ENCODE peak calls at places on chromosomes 12 and 14, in seven cellular contexts. One of them, this sample, is unnamed.

GRCh38 chr12:47408171-47408871 is 297.5 kb downstream of the RPAP3 start:
- DNase-seq in RWPE1: peak; percentile 26
- DNase-seq in activated CD8-positive, alpha-beta T cell treated with anti-CD3 and anti-CD28 coated beads for 36 hours: peak; percentile 59
- DNase-seq in neural crest cell: no peak
- DNase-seq in AG10803: no peak
- DNase-seq in BJ: no peak
- DNase-seq in cardiac fibroblast: no peak
- DNase-seq in this sample: no peak

GRCh38 chr14:73612339-73613045 is at the start of gene ACOT6:
- DNase-seq in RWPE1: peak; percentile 66
- DNase-seq in activated CD8-positive, alpha-beta T cell treated with anti-CD3 and anti-CD28 coated beads for 36 hours: peak; percentile 80
- DNase-seq in neural crest cell: peak; percentile 66
- DNase-seq in AG10803: peak; percentile 70
- DNase-seq in BJ: peak; percentile 10
- DNase-seq in cardiac fibroblast: peak; percentile 74
- DNase-seq in this sample: peak; percentile 26

GRCh38 chr14:103522649-103523582 is at the start of gene CKB:
- DNase-seq in RWPE1: peak; percentile 79
- DNase-seq in activated CD8-positive, alpha-beta T cell treated with anti-CD3 and anti-CD28 coated beads for 36 hours: peak; percentile 35
- DNase-seq in neural crest cell: peak; percentile 76
- DNase-seq in AG10803: peak; percentile 54
- DNase-seq in BJ: no peak
- DNase-seq in cardiac fibroblast: peak; percentile 59
- DNase-seq in this sample: no peak

GRCh38 chr12:128121424-128121823 is 145.5 kb upstream of the TMEM132C start:
- DNase-seq in RWPE1: no peak
- DNase-seq in activated CD8-positive, alpha-beta T cell treated with anti-CD3 and anti-CD28 coated beads for 36 hours: no peak
- DNase-seq in neural crest cell: no peak
- DNase-seq in AG10803: no peak
- DNase-seq in BJ: no peak
- DNase-seq in cardiac fibroblast: no peak
- DNase-seq in this sample: no peak

GRCh38 chr12:42779186-42779859 is 189.8 kb upstream of the PRICKLE1 start:
- DNase-seq in RWPE1: no peak
- DNase-seq in activated CD8-positive, alpha-beta T cell treated with anti-CD3 and anti-CD28 coated beads for 36 hours: no peak
- DNase-seq in neural crest cell: no peak
- DNase-seq in AG10803: peak; percentile 68
- DNase-seq in BJ: no peak
- DNase-seq in cardiac fibroblast: peak; percentile 52
- DNase-seq in this sample: no peak

GRCh38 chr14:103803661-103804060 is 43.7 kb downstream of the PPP1R13B start:
- DNase-seq in RWPE1: peak; percentile 56
- DNase-seq in activated CD8-positive, alpha-beta T cell treated with anti-CD3 and anti-CD28 coated beads for 36 hours: no peak
- DNase-seq in neural crest cell: no peak
- DNase-seq in AG10803: peak; percentile 31
- DNase-seq in BJ: no peak
- DNase-seq in cardiac fibroblast: peak; percentile 20
- DNase-seq in this sample: peak; percentile 66

GRCh38 chr14:75675265-75675960 is 14.4 kb downstream of the TTLL5 start:
- DNase-seq in RWPE1: peak; percentile 48
- DNase-seq in activated CD8-positive, alpha-beta T cell treated with anti-CD3 and anti-CD28 coated beads for 36 hours: no peak
- DNase-seq in neural crest cell: no peak
- DNase-seq in AG10803: no peak
- DNase-seq in BJ: no peak
- DNase-seq in cardiac fibroblast: no peak
- DNase-seq in this sample: no peak

GRCh38 chr12:68957273-68957672 is 24.3 kb upstream of the CPM start:
- DNase-seq in RWPE1: no peak
- DNase-seq in activated CD8-positive, alpha-beta T cell treated with anti-CD3 and anti-CD28 coated beads for 36 hours: no peak
- DNase-seq in neural crest cell: no peak
- DNase-seq in AG10803: peak; percentile 56
- DNase-seq in BJ: no peak
- DNase-seq in cardiac fibroblast: peak; percentile 49
- DNase-seq in this sample: no peak

DNA sequence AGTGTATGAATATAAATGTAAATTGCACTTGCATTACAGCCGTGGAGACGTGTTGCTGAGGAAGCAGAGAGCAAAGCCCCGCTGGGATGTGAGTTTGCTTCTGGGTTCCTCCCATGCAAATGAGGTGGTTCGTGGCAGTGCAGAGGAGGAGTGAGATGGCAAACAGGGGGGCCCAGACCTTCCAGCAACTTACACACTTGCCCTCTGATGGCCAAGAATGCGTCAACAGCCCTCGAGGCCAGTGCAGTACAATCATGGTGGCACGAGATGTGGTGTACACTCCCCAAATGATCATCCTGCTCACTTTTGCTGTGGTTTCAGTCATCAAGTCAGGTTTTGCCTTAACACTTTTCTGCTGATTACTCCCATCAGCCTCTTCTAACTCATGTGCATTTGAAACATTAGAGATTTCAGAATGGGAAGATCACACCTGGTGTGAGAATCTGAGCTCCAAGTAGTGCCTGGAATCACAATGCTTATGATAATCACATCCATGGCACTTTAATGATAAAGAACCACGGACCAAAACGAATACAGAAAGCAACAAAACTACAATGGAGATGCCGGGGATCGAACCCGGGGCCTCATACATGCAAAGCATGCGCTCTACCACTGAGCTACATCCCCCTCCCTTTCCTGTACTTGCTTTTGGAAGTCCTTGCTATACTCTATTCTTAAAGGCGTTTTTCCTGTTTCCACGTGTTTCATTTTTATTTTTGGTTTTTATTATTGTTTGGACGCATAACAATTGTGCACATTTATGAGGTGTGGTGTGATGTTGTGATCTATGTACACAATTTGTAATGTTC is 7.0 kb upstream of the UBC start:
- DNase-seq in RWPE1: no peak
- DNase-seq in activated CD8-positive, alpha-beta T cell treated with anti-CD3 and anti-CD28 coated beads for 36 hours: peak; percentile 96
- DNase-seq in neural crest cell: peak; percentile 69
- DNase-seq in AG10803: peak; percentile 61
- DNase-seq in BJ: no peak
- DNase-seq in cardiac fibroblast: peak; percentile 71
- DNase-seq in this sample: peak; percentile 91
- TF ChIP-seq CTCF in RWPE1: no peak
- TF ChIP-seq CTCF in activated CD8-positive, alpha-beta T cell treated with anti-CD3 and anti-CD28 coated beads for 36 hours: no peak
- TF ChIP-seq CTCF in neural crest cell: no peak
- TF ChIP-seq CTCF in AG10803: no peak
- TF ChIP-seq CTCF in BJ: no peak
- TF ChIP-seq CTCF in cardiac fibroblast: no peak
- TF ChIP-seq CTCF in this sample: no peak

DNA sequence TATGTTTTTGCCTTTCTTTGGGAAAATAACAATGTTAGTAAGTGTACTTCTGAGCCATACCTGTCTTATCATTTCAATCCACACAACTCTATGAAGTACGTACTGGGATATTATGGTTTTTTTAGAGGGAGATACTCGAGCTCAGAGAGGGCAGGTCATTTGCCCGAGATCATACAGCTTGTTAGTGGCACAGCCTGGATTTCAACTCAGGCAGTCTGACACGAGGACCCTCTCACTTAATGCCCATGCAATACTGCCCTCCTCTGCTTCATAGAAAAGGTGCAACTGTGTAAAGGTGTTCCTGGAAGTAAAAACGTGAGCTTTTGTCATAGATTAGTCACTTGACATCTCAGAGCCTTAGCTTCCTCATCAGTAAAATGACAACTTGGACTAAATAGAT is 128.0 kb downstream of the NDUFA12 start:
- DNase-seq in RWPE1: peak; percentile 23
- DNase-seq in activated CD8-positive, alpha-beta T cell treated with anti-CD3 and anti-CD28 coated beads for 36 hours: peak; percentile 27
- DNase-seq in neural crest cell: no peak
- DNase-seq in AG10803: no peak
- DNase-seq in BJ: no peak
- DNase-seq in cardiac fibroblast: peak; percentile 10
- DNase-seq in this sample: no peak
- TF ChIP-seq CTCF in RWPE1: peak; percentile 17
- TF ChIP-seq CTCF in activated CD8-positive, alpha-beta T cell treated with anti-CD3 and anti-CD28 coated beads for 36 hours: peak; percentile 45
- TF ChIP-seq CTCF in neural crest cell: peak; percentile 48
- TF ChIP-seq CTCF in AG10803: no peak
- TF ChIP-seq CTCF in BJ: no peak
- TF ChIP-seq CTCF in cardiac fibroblast: no peak
- TF ChIP-seq CTCF in this sample: no peak

DNA sequence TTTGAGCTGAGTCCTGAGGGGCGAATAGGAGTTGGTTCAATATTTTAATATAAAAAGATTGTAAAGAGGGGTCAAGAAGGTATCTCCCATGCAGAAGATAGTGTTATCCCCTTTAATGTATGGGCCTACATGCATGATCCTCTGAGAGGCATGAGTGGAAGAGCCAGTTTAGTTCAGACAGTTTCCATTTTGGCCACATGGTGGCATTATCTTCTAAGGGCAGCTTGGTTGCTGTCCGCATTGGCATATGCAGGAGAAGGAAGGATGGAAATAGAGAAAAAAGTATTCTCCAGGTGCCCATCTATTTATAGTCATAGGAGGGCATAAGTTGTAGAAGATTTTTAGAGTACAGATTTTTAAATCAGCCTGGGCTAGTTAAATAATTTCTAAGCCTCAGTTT is 5.4 kb downstream of the SAMD4A start:
- DNase-seq in RWPE1: no peak
- DNase-seq in activated CD8-positive, alpha-beta T cell treated with anti-CD3 and anti-CD28 coated beads for 36 hours: peak; percentile 57
- DNase-seq in neural crest cell: no peak
- DNase-seq in AG10803: no peak
- DNase-seq in BJ: no peak
- DNase-seq in cardiac fibroblast: no peak
- DNase-seq in this sample: no peak
- TF ChIP-seq CTCF in RWPE1: peak; percentile 29
- TF ChIP-seq CTCF in activated CD8-positive, alpha-beta T cell treated with anti-CD3 and anti-CD28 coated beads for 36 hours: peak; percentile 72
- TF ChIP-seq CTCF in neural crest cell: peak; percentile 71
- TF ChIP-seq CTCF in AG10803: peak; percentile 49
- TF ChIP-seq CTCF in BJ: peak; percentile 47
- TF ChIP-seq CTCF in cardiac fibroblast: peak; percentile 55
- TF ChIP-seq CTCF in this sample: peak; percentile 78

DNA sequence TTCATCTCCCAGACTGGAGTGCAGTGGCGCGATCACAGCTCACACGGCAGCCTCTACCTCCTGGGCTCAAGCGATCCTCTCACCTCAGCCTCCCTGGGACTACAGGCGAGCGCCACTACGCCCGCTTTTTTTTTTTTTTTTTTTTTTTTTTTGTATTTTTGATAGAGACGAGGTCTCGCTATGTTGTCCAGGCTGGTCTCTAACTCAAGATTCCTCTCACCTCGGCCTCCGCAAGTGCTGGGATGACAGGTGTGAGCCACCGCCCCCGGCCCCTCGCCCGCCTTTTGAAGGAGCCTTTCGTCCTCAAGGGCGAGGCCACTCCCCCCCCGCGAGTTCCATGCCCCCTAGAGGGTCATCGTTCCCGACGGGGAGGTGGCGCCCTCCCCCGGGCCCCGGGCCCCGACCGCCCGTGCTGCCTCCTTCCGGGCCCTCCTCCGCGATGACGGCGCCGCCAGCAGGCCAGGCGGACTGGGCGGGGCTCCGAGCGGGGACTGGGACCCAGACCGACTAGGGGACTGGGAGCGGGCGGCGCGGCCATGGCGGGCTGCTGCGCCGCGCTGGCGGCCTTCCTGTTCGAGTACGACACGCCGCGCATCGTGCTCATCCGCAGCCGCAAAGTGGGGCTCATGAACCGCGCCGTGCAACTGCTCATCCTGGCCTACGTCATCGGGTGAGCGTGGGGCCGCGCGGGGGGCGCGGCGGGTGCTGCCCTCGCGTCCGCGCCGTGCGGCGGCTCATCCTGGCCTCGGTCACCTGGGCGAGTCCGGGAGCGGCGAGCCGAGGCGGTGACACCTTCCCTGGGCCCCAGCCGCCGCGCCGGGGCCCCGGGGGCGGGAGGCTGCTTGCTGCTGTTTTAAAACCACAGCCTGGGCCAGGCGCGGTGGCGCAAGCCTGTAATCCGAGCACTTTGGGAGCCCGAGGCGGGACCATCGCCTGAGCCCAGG is at the start of gene P2RX4:
- DNase-seq in RWPE1: peak; percentile 41
- DNase-seq in activated CD8-positive, alpha-beta T cell treated with anti-CD3 and anti-CD28 coated beads for 36 hours: peak; percentile 87
- DNase-seq in neural crest cell: peak; percentile 63
- DNase-seq in AG10803: peak; percentile 70
- DNase-seq in BJ: no peak
- DNase-seq in cardiac fibroblast: peak; percentile 72
- DNase-seq in this sample: peak; percentile 65
- TF ChIP-seq CTCF in RWPE1: peak; percentile 41
- TF ChIP-seq CTCF in activated CD8-positive, alpha-beta T cell treated with anti-CD3 and anti-CD28 coated beads for 36 hours: peak; percentile 32
- TF ChIP-seq CTCF in neural crest cell: peak; percentile 45
- TF ChIP-seq CTCF in AG10803: no peak
- TF ChIP-seq CTCF in BJ: peak; percentile 24
- TF ChIP-seq CTCF in cardiac fibroblast: peak; percentile 1
- TF ChIP-seq CTCF in this sample: peak; percentile 60

DNA sequence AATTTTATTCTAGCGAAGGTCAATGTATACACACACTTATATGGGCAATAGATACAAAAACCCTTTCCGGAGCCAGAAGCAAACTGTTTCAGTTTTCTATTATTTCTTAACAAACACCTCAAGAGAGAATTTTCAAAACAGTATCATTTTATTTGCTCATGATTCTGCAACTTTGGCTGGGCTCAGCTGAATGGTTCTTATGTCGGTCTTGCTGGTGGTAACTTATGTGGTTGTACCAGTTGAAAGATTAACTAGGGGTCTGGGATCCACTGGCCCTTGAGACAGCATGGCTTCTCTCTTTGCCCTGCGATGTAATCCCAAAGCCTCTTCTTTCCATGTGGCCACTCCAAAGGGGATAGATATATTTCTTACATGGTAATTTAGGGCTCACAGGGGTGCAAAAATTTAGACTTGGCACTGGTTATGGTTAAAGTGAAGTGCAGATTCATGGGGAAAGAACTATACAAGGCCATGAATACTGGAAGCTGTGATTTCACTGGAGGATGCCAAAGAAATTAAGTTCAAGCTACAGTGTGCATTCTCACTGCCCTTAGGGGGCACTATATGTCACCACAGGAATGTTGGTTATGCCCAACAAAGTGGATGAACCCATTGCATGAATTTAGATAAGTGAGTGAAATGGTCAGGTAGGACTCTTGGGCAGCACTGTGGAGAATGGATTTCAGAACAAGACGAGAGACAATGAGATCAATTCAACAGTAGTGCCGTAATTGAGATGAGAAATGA is 94.3 kb upstream of the NAV3 start:
- DNase-seq in RWPE1: no peak
- DNase-seq in activated CD8-positive, alpha-beta T cell treated with anti-CD3 and anti-CD28 coated beads for 36 hours: no peak
- DNase-seq in neural crest cell: no peak
- DNase-seq in AG10803: no peak
- DNase-seq in BJ: no peak
- DNase-seq in cardiac fibroblast: no peak
- DNase-seq in this sample: no peak
- TF ChIP-seq CTCF in RWPE1: no peak
- TF ChIP-seq CTCF in activated CD8-positive, alpha-beta T cell treated with anti-CD3 and anti-CD28 coated beads for 36 hours: no peak
- TF ChIP-seq CTCF in neural crest cell: no peak
- TF ChIP-seq CTCF in AG10803: no peak
- TF ChIP-seq CTCF in BJ: no peak
- TF ChIP-seq CTCF in cardiac fibroblast: no peak
- TF ChIP-seq CTCF in this sample: no peak

This sample was measured in HFFc6.